ENCODE peak calls at places on chromosome X, in six cellular contexts. Q is activated gamma-delta T cell, K is uterus, X is substantia nigra, Z is DMS53, D is T-helper 1 cell. O is an unnamed sample.

GRCh38 chrX:20906571-20906970 is 467.6 kb upstream of the CNKSR2 start:
- DNase-seq in D (no peak), X (no peak), Z (no peak), Q (no peak), K (no peak), O (no peak)

GRCh38 chrX:125170459-125170858 is 149.2 kb upstream of the TEX13C start:
- DNase-seq in D (no peak), Z (no peak), X (no peak), Q (no peak), K (no peak), O (no peak)

GRCh38 chrX:54043696-54044125 is 562 bp downstream of the PHF8 start:
- DNase-seq in Q (peak), X (no peak), D (peak), Z (peak), K (no peak), O (peak)

GRCh38 chrX:2784026-2784425 is 32.2 kb downstream of the XG start:
- DNase-seq in Q (no peak), Z (no peak), K (no peak), D (no peak), X (no peak), O (no peak)

GRCh38 chrX:153411255-153411987 is at the start of gene ZFP92:
- DNase-seq in X (no peak), Q (no peak), D (peak), Z (peak), K (peak), O (peak)

GRCh38 chrX:130110379-130111219 is at the start of gene ELF4:
- DNase-seq in Q (peak), D (peak), Z (peak), K (peak), X (peak), O (peak)

GRCh38 chrX:17081535-17081934 is 135.1 kb downstream of the REPS2 start:
- DNase-seq in Z (no peak), Q (no peak), X (no peak), K (peak), D (no peak), O (no peak)

GRCh38 chrX:100980608-100981497 is 11.3 kb downstream of the ARL13A start:
- DNase-seq in K (no peak), Z (peak), X (no peak), D (no peak), Q (no peak), O (no peak)

GRCh38 chrX:102599950-102600579 is 750 bp downstream of the ARMCX5 start:
- DNase-seq in D (no peak), Q (no peak), K (no peak), Z (peak), X (no peak), O (no peak)

GRCh38 chrX:10902001-10902400 is 209.1 kb upstream of the HCCS start:
- DNase-seq in Z (no peak), X (no peak), D (no peak), Q (no peak), K (no peak), O (no peak)

GRCh38 chrX:82384401-82384800 is 1123.7 kb upstream of the POU3F4 start:
- DNase-seq in D (no peak), K (no peak), X (no peak), Z (no peak), Q (no peak), O (no peak)

GRCh38 chrX:42746606-42747005 is 31.4 kb downstream of the PPP1R2C start:
- DNase-seq in X (no peak), D (no peak), K (no peak), Q (no peak), Z (peak), O (no peak)

GRCh38 chrX:63740382-63740781 is 44.6 kb downstream of the ARHGEF9 start:
- DNase-seq in K (no peak), X (no peak), D (no peak), Q (no peak), Z (no peak), O (no peak)

GRCh38 chrX:42803320-42803719 is 25.4 kb upstream of the PPP1R2C start:
- DNase-seq in Q (no peak), K (no peak), D (no peak), Z (no peak), X (no peak), O (no peak)

GRCh38 chrX:46626566-46626965 is 53.0 kb downstream of the CHST7 start:
- DNase-seq in Z (no peak), Q (no peak), D (peak), X (no peak), K (no peak), O (peak)

GRCh38 chrX:39401483-39402110 is 600.3 kb downstream of the MID1IP1 start:
- DNase-seq in Q (no peak), Z (no peak), K (no peak), D (no peak), X (no peak), O (no peak)

GRCh38 chrX:30635630-30636029 is 17.6 kb upstream of the GK start:
- DNase-seq in K (no peak), Q (no peak), D (no peak), X (no peak), Z (peak), O (no peak)

GRCh38 chrX:49754238-49754857 is 58.6 kb upstream of the PAGE1 start:
- DNase-seq in X (peak), D (peak), K (peak), Q (no peak), Z (peak), O (peak)

GRCh38 chrX:15929231-15929630 is 74.6 kb upstream of the AP1S2 start:
- DNase-seq in D (no peak), Z (no peak), Q (no peak), K (no peak), X (no peak), O (no peak)

GRCh38 chrX:48601741-48602394 is 4.6 kb downstream of the WDR13 start:
- DNase-seq in D (no peak), Q (no peak), X (no peak), K (no peak), Z (no peak), O (no peak)

GRCh38 chrX:46737041-46737440 is 21.9 kb downstream of the SLC9A7 start:
- DNase-seq in Z (no peak), K (no peak), X (no peak), Q (no peak), D (no peak), O (no peak)

GRCh38 chrX:136097871-136098805 is 49.2 kb upstream of the FHL1 start:
- DNase-seq in X (no peak), D (no peak), Q (no peak), K (no peak), Z (no peak), O (no peak)

GRCh38 chrX:18146954-18147353 is 73.7 kb downstream of the BEND2 start:
- DNase-seq in X (no peak), K (no peak), D (peak), Q (no peak), Z (peak), O (no peak)

GRCh38 chrX:41148553-41148952 is 63.3 kb downstream of the USP9X start:
- DNase-seq in Z (no peak), Q (no peak), X (no peak), K (no peak), D (no peak), O (no peak)

GRCh38 chrX:1507511-1508463 is 29.2 kb downstream of the P2RY8 start:
- DNase-seq in X (no peak), Q (peak), Z (no peak), K (no peak), D (no peak), O (no peak)

GRCh38 chrX:150414228-150414627 is 51.1 kb downstream of the MAMLD1 start:
- DNase-seq in Z (no peak), Q (no peak), X (no peak), K (no peak), D (no peak), O (no peak)

GRCh38 chrX:154436597-154437397 is at the start of gene GDI1:
- DNase-seq in D (peak), K (peak), X (no peak), Z (peak), Q (peak), O (peak)

GRCh38 chrX:152405561-152405960 is 45.6 kb downstream of the GABRA3 start:
- DNase-seq in X (no peak), D (no peak), Q (no peak), K (no peak), Z (no peak), O (no peak)

O was measured in activated T-helper 9 cell treated with anti-CD3 and anti-CD28 coated beads, Interleukin-2, amount 50 U/mL, for 16 hours.